ENCODE peak calls at places on chromosomes 12 and 14, in six cellular contexts. I is fibroblast of the aortic adventitia; D is fibroblast of pulmonary artery; A is HL-60; H is fibroblast of gingiva; E is activated naive CD8-positive, alpha-beta T cell treated with anti-CD3 and anti-CD28 coated beads, Interleukin-2, amount 50 U/mL, for 24 hours. P is an unnamed sample.

GRCh38 chr12:48023386-48023785 is 19.1 kb upstream of the COL2A1 start:
- DNase-seq in I (no peak), E (no peak), D (no peak), H (no peak), A (no peak), P (no peak)

GRCh38 chr12:122043476-122043875 is 21.8 kb downstream of the BCL7A start:
- DNase-seq in A (no peak), H (no peak), I (no peak), E (no peak), D (no peak), P (no peak)

GRCh38 chr14:100291305-100292075 is 14.8 kb downstream of the SLC25A29 start:
- DNase-seq in D (no peak), H (no peak), A (no peak), E (no peak), I (no peak), P (no peak)

GRCh38 chr14:24639270-24639669 is 5.3 kb upstream of the GZMB start:
- DNase-seq in H (no peak), E (no peak), I (no peak), A (no peak), D (no peak), P (no peak)

GRCh38 chr12:48788852-48789775 is at the start of gene ADCY6:
- DNase-seq in H (peak), I (peak), A (no peak), E (no peak), D (peak), P (no peak)

GRCh38 chr12:89344043-89344861 is 8.0 kb downstream of the DUSP6 start:
- DNase-seq in D (no peak), H (no peak), A (no peak), I (no peak), E (no peak), P (no peak)

GRCh38 chr12:23542187-23542586 is 407.3 kb downstream of the SOX5 start:
- DNase-seq in H (no peak), E (no peak), I (no peak), A (no peak), D (no peak), P (no peak)

GRCh38 chr14:35504260-35504659 is 29.7 kb upstream of the INSM2 start:
- DNase-seq in D (no peak), A (no peak), I (no peak), E (no peak), H (no peak), P (no peak)

GRCh38 chr14:88426271-88426670 is 40.8 kb downstream of the SPATA7 start:
- DNase-seq in A (no peak), E (no peak), I (peak), D (peak), H (peak), P (no peak)

GRCh38 chr12:89678225-89678624 is 30.4 kb downstream of the ATP2B1 start:
- DNase-seq in E (no peak), D (no peak), A (no peak), H (no peak), I (no peak), P (no peak)

GRCh38 chr12:123115409-123116111 is 35.3 kb downstream of the PITPNM2 start:
- DNase-seq in A (no peak), D (peak), H (peak), I (peak), E (no peak), P (no peak)